ENCODE peak calls at places on chromosome 3, in seven cellular contexts. T, V, J, K, R, W and H are unnamed samples.

GRCh38 chr3:119937229-119937628 is 155.3 kb downstream of the NR1I2 start:
- DNase-seq in V (peak; percentile 10), K (no peak), W (no peak), R (no peak), J (no peak), T (no peak), H (no peak)

GRCh38 chr3:112685435-112685834 is 44.5 kb upstream of the CCDC80 start:
- DNase-seq in V (peak; percentile 96), W (no peak), R (no peak), J (no peak), T (no peak), K (no peak), H (no peak)

GRCh38 chr3:159273070-159273469 is 471.2 kb downstream of the MFSD1 start:
- DNase-seq in K (no peak), J (no peak), V (no peak), W (no peak), T (no peak), R (no peak), H (no peak)

GRCh38 chr3:196016485-196016884 is 65.4 kb downstream of the TFRC start:
- DNase-seq in R (no peak), K (peak; percentile 57), W (no peak), T (no peak), J (no peak), V (peak; percentile 83), H (no peak)

GRCh38 chr3:69319652-69320051 is 66.2 kb downstream of the FRMD4B start:
- DNase-seq in K (no peak), T (no peak), W (no peak), J (no peak), V (no peak), R (no peak), H (no peak)

GRCh38 chr3:82586414-82586813 is 825.0 kb upstream of the GBE1 start:
- DNase-seq in J (no peak), T (no peak), W (no peak), K (no peak), V (no peak), R (no peak), H (no peak)

GRCh38 chr3:111547645-111548044 is 5.6 kb downstream of the CD96 start:
- DNase-seq in V (no peak), K (no peak), J (no peak), R (no peak), T (no peak), W (peak; percentile 14), H (no peak)

GRCh38 chr3:186515115-186515514 is 29.1 kb downstream of the CRYGS start:
- DNase-seq in R (no peak), T (no peak), J (no peak), K (no peak), V (no peak), W (no peak), H (no peak)

GRCh38 chr3:194738254-194739093 is 52.8 kb downstream of the FAM43A start:
- DNase-seq in V (peak; percentile 72), W (no peak), R (peak; percentile 47), T (no peak), K (peak; percentile 75), J (no peak), H (no peak)

GRCh38 chr3:151382671-151383070 is 1.9 kb downstream of the P2RY12 start:
- DNase-seq in T (no peak), K (no peak), R (no peak), W (no peak), V (no peak), J (no peak), H (no peak)

GRCh38 chr3:14452676-14453367 is 50.4 kb downstream of the SLC6A6 start:
- DNase-seq in T (peak; percentile 88), W (peak; percentile 89), K (peak; percentile 85), R (peak; percentile 89), J (peak; percentile 69), V (peak; percentile 98), H (peak; percentile 41)

GRCh38 chr3:78969483-78969882 is 798.3 kb downstream of the ROBO1 start:
- DNase-seq in W (no peak), K (no peak), V (peak; percentile 77), J (no peak), T (no peak), R (no peak), H (no peak)

GRCh38 chr3:70982700-70983140 is 600.8 kb downstream of the FOXP1 start:
- DNase-seq in K (peak; percentile 40), V (peak; percentile 86), R (peak; percentile 42), T (peak; percentile 66), J (peak; percentile 47), W (no peak), H (no peak)

GRCh38 chr3:64539451-64540196 is 148.2 kb downstream of the ADAMTS9 start:
- DNase-seq in J (no peak), V (peak; percentile 87), W (peak; percentile 52), T (no peak), R (peak; percentile 46), K (no peak), H (no peak)

GRCh38 chr3:128170866-128171516 is 17.7 kb downstream of the EEFSEC start:
- DNase-seq in K (peak; percentile 55), W (peak; percentile 47), R (peak; percentile 71), V (peak; percentile 83), J (no peak), T (peak; percentile 78), H (no peak)

GRCh38 chr3:16697437-16698258 is 92.4 kb upstream of the DAZL start:
- DNase-seq in R (no peak), W (no peak), T (no peak), V (peak; percentile 1), K (no peak), J (no peak), H (no peak)

GRCh38 chr3:66344391-66344811 is 123.6 kb downstream of the SLC25A26 start:
- DNase-seq in W (peak; percentile 29), K (no peak), R (peak; percentile 15), V (no peak), J (no peak), T (no peak), H (no peak)

GRCh38 chr3:157857461-157857860 is 248.8 kb downstream of the SHOX2 start:
- DNase-seq in T (no peak), W (no peak), V (no peak), R (no peak), K (no peak), J (no peak), H (no peak)

GRCh38 chr3:43345877-43346276 is 59.5 kb downstream of the SNRK start:
- DNase-seq in V (peak; percentile 69), K (no peak), W (no peak), R (no peak), J (no peak), T (no peak), H (no peak)

GRCh38 chr3:23624305-23624704 is 181.4 kb upstream of the UBE2E1 start:
- DNase-seq in W (no peak), R (no peak), V (peak; percentile 18), K (no peak), T (no peak), J (no peak), H (no peak)

GRCh38 chr3:184133840-184134745 is 1.1 kb upstream of the EIF2B5 start:
- DNase-seq in T (peak; percentile 85), V (peak; percentile 78), K (peak; percentile 74), J (peak; percentile 91), R (peak; percentile 92), W (peak; percentile 88), H (peak; percentile 31)
- TF ChIP-seq POLR2A in T (peak; percentile 71), V (no peak), K (peak; percentile 42), J (no peak), R (peak; percentile 30), W (peak; percentile 61), H (no peak)

DNA sequence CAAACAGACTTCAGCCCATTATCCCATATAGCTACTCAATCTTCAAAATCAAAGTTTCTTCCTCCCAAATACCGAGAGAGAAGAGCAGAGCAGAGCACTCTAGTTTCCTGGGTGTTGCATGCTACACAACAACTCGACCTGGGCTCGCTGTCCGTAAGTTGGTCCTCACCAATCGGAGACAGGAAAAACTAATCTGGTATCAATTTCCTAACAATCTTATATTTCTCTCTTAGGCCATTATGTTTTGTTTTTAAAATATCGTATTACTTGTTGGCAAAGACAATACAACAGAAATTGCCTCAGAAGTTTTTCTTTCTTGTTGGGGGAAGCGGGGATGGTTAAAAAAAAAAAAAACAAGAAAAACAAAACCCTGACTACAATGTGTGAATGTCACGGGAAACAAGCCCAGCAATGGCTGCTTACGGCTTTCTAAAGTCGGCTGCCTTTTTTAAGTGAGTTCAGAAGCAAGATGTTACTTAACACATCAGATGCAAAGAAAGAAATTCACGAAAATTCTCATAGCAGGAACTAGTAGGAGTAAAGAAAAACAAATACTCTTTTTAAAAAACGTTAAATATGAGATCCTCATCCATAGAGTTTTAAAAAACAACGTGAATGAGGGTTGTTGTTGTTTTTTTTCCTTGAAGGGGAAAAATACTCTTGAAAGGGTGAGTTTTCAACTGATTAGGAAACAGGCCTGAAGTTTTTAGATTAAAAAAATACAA is 1.9 kb downstream of the VGLL4 start:
- DNase-seq in T (no peak), J (no peak), R (no peak), K (no peak), W (no peak), V (peak; percentile 68), H (no peak)
- TF ChIP-seq POLR2A in T (no peak), J (no peak), R (no peak), K (no peak), W (no peak), V (no peak), H (no peak)

GRCh38 chr3:60803156-60803555 is 448.1 kb downstream of the FHIT start:
- DNase-seq in K (no peak), R (no peak), V (no peak), W (no peak), T (no peak), J (no peak), H (no peak)
- TF ChIP-seq POLR2A in K (no peak), R (no peak), V (no peak), W (no peak), T (no peak), J (no peak), H (no peak)

GRCh38 chr3:11136116-11136515 is 18.2 kb upstream of the HRH1 start:
- DNase-seq in J (no peak), W (no peak), R (no peak), K (no peak), V (peak; percentile 61), T (no peak), H (no peak)

GRCh38 chr3:11137627-11137959 is 16.7 kb upstream of the HRH1 start:
- DNase-seq in R (no peak), W (no peak), T (no peak), J (no peak), K (no peak), V (no peak), H (no peak)

GRCh38 chr3:11134794-11135193 is 19.5 kb upstream of the HRH1 start:
- DNase-seq in K (no peak), V (peak; percentile 56), R (no peak), J (no peak), T (no peak), W (no peak), H (no peak)

GRCh38 chr3:11138371-11138770 is 15.9 kb upstream of the HRH1 start:
- DNase-seq in J (no peak), K (no peak), R (no peak), W (no peak), V (no peak), T (no peak), H (no peak)

GRCh38 chr3:11136871-11137626 is 17.2 kb upstream of the HRH1 start:
- DNase-seq in V (peak; percentile 100), K (peak; percentile 92), R (peak; percentile 31), T (peak; percentile 95), W (peak; percentile 37), J (no peak), H (no peak)
- TF ChIP-seq POLR2A in V (peak; percentile 95), K (peak; percentile 69), R (no peak), T (peak; percentile 40), W (no peak), J (no peak), H (no peak)